ENCODE peak calls at places on chromosomes 7 and 10, in four cellular contexts. One of them, this sample, is unnamed.

GRCh38 chr10:114281461-114281860 is 42.4 kb downstream of the VWA2 start:
- DNase-seq in H1: no peak
- DNase-seq in A549: no peak
- DNase-seq in HepG2: no peak
- DNase-seq in this sample: no peak

GRCh38 chr7:85041599-85042216 is 145.1 kb downstream of the SEMA3D start:
- DNase-seq in A549: peak
- DNase-seq in HepG2: peak
- DNase-seq in H1: no peak
- DNase-seq in this sample: peak

GRCh38 chr7:925601-926000 is 28.9 kb downstream of the ADAP1 start:
- DNase-seq in H1: no peak
- DNase-seq in A549: no peak
- DNase-seq in HepG2: no peak
- DNase-seq in this sample: no peak

GRCh38 chr10:72087969-72088878 is at the start of gene SPOCK2:
- DNase-seq in HepG2: no peak
- DNase-seq in H1: no peak
- DNase-seq in A549: no peak
- DNase-seq in this sample: no peak

GRCh38 chr10:124547651-124548168 is 86.1 kb downstream of the LHPP start:
- DNase-seq in A549: no peak
- DNase-seq in HepG2: peak
- DNase-seq in H1: no peak
- DNase-seq in this sample: peak

GRCh38 chr7:111400088-111400487 is 162.2 kb downstream of the IMMP2L start:
- DNase-seq in A549: no peak
- DNase-seq in H1: no peak
- DNase-seq in HepG2: no peak
- DNase-seq in this sample: no peak

GRCh38 chr7:73973091-73973490 is 54.9 kb upstream of the ELN start:
- DNase-seq in H1: no peak
- DNase-seq in HepG2: no peak
- DNase-seq in A549: no peak
- DNase-seq in this sample: no peak

GRCh38 chr10:58641708-58642107 is 129.0 kb downstream of the BICC1 start:
- DNase-seq in H1: no peak
- DNase-seq in A549: no peak
- DNase-seq in HepG2: no peak
- DNase-seq in this sample: no peak

GRCh38 chr10:131973160-131973951 is 8.4 kb downstream of the BNIP3 start:
- DNase-seq in HepG2: no peak
- DNase-seq in H1: no peak
- DNase-seq in A549: no peak
- DNase-seq in this sample: no peak

GRCh38 chr7:7996568-7996967 is 28.0 kb downstream of the GLCCI1 start:
- DNase-seq in A549: no peak
- DNase-seq in H1: no peak
- DNase-seq in HepG2: peak
- DNase-seq in this sample: no peak

GRCh38 chr7:24917510-24918239 is 62.3 kb downstream of the OSBPL3 start:
- DNase-seq in H1: no peak
- DNase-seq in A549: no peak
- DNase-seq in HepG2: no peak
- DNase-seq in this sample: no peak

GRCh38 chr7:50610521-50611277 is 45.5 kb upstream of the DDC start:
- DNase-seq in H1: no peak
- DNase-seq in A549: no peak
- DNase-seq in HepG2: no peak
- DNase-seq in this sample: no peak

GRCh38 chr7:54811016-54811924 is 52.3 kb upstream of the SEC61G start:
- DNase-seq in HepG2: no peak
- DNase-seq in H1: no peak
- DNase-seq in A549: no peak
- DNase-seq in this sample: no peak

GRCh38 chr7:158646766-158647474 is 57.7 kb downstream of the NCAPG2 start:
- DNase-seq in A549: peak
- DNase-seq in HepG2: peak
- DNase-seq in H1: no peak
- DNase-seq in this sample: peak

GRCh38 chr10:76052798-76053473 is 621.5 kb downstream of the LRMDA start:
- DNase-seq in H1: no peak
- DNase-seq in A549: no peak
- DNase-seq in HepG2: no peak
- DNase-seq in this sample: no peak

GRCh38 chr10:26801274-26801673 is 59.5 kb downstream of the ABI1 start:
- DNase-seq in H1: no peak
- DNase-seq in A549: no peak
- DNase-seq in HepG2: no peak
- DNase-seq in this sample: no peak

GRCh38 chr10:115049957-115050356 is 43.2 kb upstream of the ATRNL1 start:
- DNase-seq in H1: no peak
- DNase-seq in A549: no peak
- DNase-seq in HepG2: peak
- DNase-seq in this sample: no peak

GRCh38 chr7:116859323-116859722 is 3.1 kb upstream of the CAPZA2 start:
- DNase-seq in H1: no peak
- DNase-seq in A549: peak
- DNase-seq in HepG2: no peak
- DNase-seq in this sample: no peak
- TF ChIP-seq RNF2 in H1: no peak
- TF ChIP-seq RNF2 in A549: no peak
- TF ChIP-seq RNF2 in HepG2: no peak
- TF ChIP-seq RNF2 in this sample: no peak

DNA sequence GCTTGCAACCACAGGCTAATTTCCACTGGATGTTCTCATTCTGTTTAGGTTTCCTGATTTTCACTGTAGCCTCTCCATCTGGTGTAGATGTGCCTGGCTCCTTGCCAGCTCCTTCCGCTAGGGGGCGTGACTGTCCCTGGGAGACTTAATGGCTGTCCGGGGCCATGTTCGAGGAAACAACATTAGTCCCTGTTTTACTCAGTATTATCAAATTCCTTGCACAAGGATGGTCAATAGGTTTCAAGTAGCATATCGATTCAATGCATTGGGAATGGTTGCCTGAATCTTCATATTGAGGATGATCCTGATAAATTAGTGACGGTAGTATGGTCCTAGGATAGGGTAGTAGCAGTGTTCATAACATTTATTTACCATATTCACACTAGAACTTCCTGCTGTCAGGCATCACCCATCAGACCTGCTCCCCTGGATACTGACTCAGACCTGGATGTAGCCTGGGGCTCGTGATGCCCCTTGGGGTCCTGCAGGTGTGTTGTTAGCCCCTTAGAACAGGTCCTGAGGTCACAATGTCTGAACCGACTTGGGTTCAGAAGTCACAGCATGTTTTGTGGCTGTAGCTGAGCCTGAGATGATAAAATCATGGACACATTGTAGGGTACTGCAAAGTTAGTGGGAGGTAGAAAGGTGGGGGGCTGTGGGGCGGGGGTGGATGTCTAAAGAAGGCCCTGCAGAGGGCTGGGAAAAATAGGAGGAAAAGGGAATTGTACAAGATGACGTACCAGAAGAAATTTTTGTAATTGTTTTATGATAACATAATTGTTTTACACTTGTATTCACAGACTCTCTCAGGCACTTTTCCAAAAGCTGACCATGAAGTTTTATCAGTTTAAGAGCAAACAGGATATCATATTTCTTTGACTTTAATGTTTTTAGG is 8.9 kb upstream of the EXOC6 start:
- DNase-seq in H1: no peak
- DNase-seq in HepG2: peak
- DNase-seq in A549: peak
- DNase-seq in this sample: peak
- TF ChIP-seq RNF2 in H1: no peak
- TF ChIP-seq RNF2 in HepG2: no peak
- TF ChIP-seq RNF2 in A549: no peak
- TF ChIP-seq RNF2 in this sample: no peak

DNA sequence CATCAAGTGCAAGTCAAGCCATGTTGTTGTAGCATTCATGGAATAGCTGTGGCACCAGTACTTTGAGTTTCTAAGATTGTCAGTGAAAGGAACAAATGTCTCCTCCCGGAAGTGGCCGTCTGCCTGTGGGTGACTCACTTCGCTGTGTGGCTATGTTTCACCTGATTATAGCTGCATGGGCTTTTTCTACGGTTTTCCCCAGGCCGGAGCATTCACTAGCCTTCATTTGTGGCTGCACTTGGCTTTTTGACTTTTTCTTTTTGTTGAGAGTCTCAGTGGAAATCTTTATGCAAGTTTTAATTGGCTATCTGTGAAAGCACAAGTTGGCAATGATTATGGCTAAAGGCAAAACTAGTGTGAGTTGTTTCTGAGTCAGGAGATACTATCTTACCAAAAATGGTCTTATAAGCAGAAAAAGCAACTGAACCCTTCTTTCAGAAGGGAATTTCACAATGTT is 35.0 kb downstream of the SRI start:
- DNase-seq in HepG2: no peak
- DNase-seq in H1: no peak
- DNase-seq in A549: no peak
- DNase-seq in this sample: no peak
- TF ChIP-seq RNF2 in HepG2: no peak
- TF ChIP-seq RNF2 in H1: no peak
- TF ChIP-seq RNF2 in A549: no peak
- TF ChIP-seq RNF2 in this sample: no peak

GRCh38 chr10:43255644-43256431 is 11.0 kb downstream of the RASGEF1A start:
- DNase-seq in H1: no peak
- DNase-seq in HepG2: peak
- DNase-seq in A549: peak
- DNase-seq in this sample: peak

GRCh38 chr10:43258032-43258921 is 8.6 kb downstream of the RASGEF1A start:
- DNase-seq in HepG2: no peak
- DNase-seq in A549: no peak
- DNase-seq in H1: no peak
- DNase-seq in this sample: no peak

GRCh38 chr10:43258922-43259247 is 8.0 kb downstream of the RASGEF1A start:
- DNase-seq in H1: no peak
- DNase-seq in HepG2: no peak
- DNase-seq in A549: no peak
- DNase-seq in this sample: no peak

GRCh38 chr10:43256531-43257209 is 10.2 kb downstream of the RASGEF1A start:
- DNase-seq in HepG2: no peak
- DNase-seq in H1: no peak
- DNase-seq in A549: no peak
- DNase-seq in this sample: no peak

DNA sequence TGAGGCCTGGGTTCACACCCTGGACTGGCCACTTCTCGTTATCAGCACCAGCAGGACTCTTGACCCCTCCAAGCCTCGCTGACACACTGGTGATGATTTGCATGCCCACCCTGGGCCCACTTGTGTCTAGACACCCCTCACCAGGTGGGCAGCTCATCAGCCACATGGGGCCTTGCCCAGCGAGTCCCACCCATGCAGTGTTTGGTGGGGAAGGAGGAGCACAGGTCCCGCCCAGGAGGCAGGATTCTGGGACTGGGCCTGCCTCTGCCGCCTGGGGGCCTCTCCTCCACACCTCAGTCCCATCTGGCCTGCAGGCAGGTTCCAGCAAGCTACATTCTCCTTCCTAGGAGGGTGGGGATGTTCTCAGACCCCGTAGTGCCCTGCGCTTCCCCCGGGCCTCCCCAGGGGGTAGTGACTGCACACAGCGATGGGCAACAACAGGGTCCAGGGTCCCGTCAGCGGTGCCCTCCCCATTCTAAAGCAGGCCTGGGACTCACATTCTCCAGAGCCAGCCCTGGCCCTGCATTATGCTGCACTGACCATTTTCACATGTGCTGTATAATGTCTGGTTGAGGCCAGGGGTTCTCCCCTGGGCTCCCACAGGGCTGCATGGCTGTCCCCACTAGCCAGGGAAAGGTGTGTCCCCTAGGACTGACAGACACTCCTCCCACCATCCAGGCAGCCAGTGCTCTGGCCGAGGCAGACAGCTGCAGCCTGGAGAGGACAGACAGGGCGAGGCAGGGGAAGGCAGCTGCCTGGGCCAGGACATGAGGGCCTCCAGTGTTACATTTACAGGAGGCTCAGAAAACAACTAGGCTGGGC is 9.4 kb downstream of the RASGEF1A start:
- DNase-seq in A549: no peak
- DNase-seq in H1: no peak
- DNase-seq in HepG2: no peak
- DNase-seq in this sample: peak
- TF ChIP-seq RNF2 in A549: no peak
- TF ChIP-seq RNF2 in H1: no peak
- TF ChIP-seq RNF2 in HepG2: no peak
- TF ChIP-seq RNF2 in this sample: no peak

GRCh38 chr7:87474533-87475358 is 734 bp downstream of the ABCB4 start:
- DNase-seq in H1: no peak
- DNase-seq in A549: no peak
- DNase-seq in HepG2: no peak
- DNase-seq in this sample: no peak
- TF ChIP-seq RNF2 in H1: no peak
- TF ChIP-seq RNF2 in A549: no peak
- TF ChIP-seq RNF2 in HepG2: no peak
- TF ChIP-seq RNF2 in this sample: no peak

GRCh38 chr10:5043716-5044115 is 40.1 kb upstream of the AKR1C2 start:
- DNase-seq in HepG2: no peak
- DNase-seq in A549: no peak
- DNase-seq in H1: no peak
- DNase-seq in this sample: no peak

GRCh38 chr10:5041471-5042023 is 37.9 kb upstream of the AKR1C2 start:
- DNase-seq in HepG2: peak
- DNase-seq in H1: no peak
- DNase-seq in A549: no peak
- DNase-seq in this sample: no peak

GRCh38 chr10:5045095-5045494 is 41.4 kb upstream of the AKR1C2 start:
- DNase-seq in HepG2: no peak
- DNase-seq in H1: no peak
- DNase-seq in A549: no peak
- DNase-seq in this sample: no peak

GRCh38 chr10:5040781-5041470 is 37.3 kb upstream of the AKR1C2 start:
- DNase-seq in A549: peak
- DNase-seq in HepG2: peak
- DNase-seq in H1: no peak
- DNase-seq in this sample: no peak

GRCh38 chr10:5042922-5043321 is 39.3 kb upstream of the AKR1C2 start:
- DNase-seq in A549: no peak
- DNase-seq in HepG2: no peak
- DNase-seq in H1: no peak
- DNase-seq in this sample: no peak
- TF ChIP-seq RNF2 in A549: no peak
- TF ChIP-seq RNF2 in HepG2: no peak
- TF ChIP-seq RNF2 in H1: no peak
- TF ChIP-seq RNF2 in this sample: no peak

GRCh38 chr7:80387634-80388033 is 124.2 kb downstream of the GNAT3 start:
- DNase-seq in HepG2: no peak
- DNase-seq in H1: no peak
- DNase-seq in A549: no peak
- DNase-seq in this sample: no peak
- TF ChIP-seq RNF2 in HepG2: no peak
- TF ChIP-seq RNF2 in H1: no peak
- TF ChIP-seq RNF2 in A549: no peak
- TF ChIP-seq RNF2 in this sample: no peak